ENCODE peak calls at places on chromosomes 6 and 20, in nine cellular contexts. X, D, F, T, S, R, L, M and C are unnamed samples.

GRCh38 chr6:73513496-73513854 is 7.4 kb downstream of the EEF1A1 start:
- DNase-seq in X (no peak), D (no peak), F (no peak), T (no peak), S (peak), R (no peak), L (no peak), M (no peak), C (no peak)

GRCh38 chr6:14472964-14473363 is 355.4 kb downstream of the CD83 start:
- DNase-seq in X (no peak), D (no peak), F (no peak), T (no peak), S (no peak), R (no peak), L (no peak), M (no peak), C (no peak)

GRCh38 chr6:106309766-106310373 is 15.7 kb downstream of the ATG5 start:
- DNase-seq in X (no peak), D (no peak), F (no peak), T (no peak), S (peak), R (no peak), L (no peak), M (no peak), C (no peak)

GRCh38 chr6:78089551-78089950 is 436.7 kb downstream of the MEI4 start:
- DNase-seq in X (no peak), D (no peak), F (no peak), T (no peak), S (no peak), R (no peak), L (no peak), M (no peak), C (no peak)

GRCh38 chr20:57657537-57658446 is 37.6 kb upstream of the ZBP1 start:
- DNase-seq in X (peak), D (peak), F (peak), T (peak), S (no peak), R (no peak), L (peak), M (peak), C (peak)

GRCh38 chr20:37524859-37525708 is 2.6 kb downstream of the BLCAP start:
- DNase-seq in X (no peak), D (peak), F (no peak), T (no peak), S (no peak), R (no peak), L (no peak), M (no peak), C (no peak)

GRCh38 chr6:69232506-69233194 is 564.2 kb downstream of the LMBRD1 start:
- DNase-seq in X (peak), D (no peak), F (peak), T (peak), S (peak), R (peak), L (no peak), M (peak), C (no peak)

GRCh38 chr20:53202781-53203180 is 230.6 kb downstream of the TSHZ2 start:
- DNase-seq in X (no peak), D (no peak), F (no peak), T (no peak), S (no peak), R (peak), L (no peak), M (no peak), C (no peak)